ENCODE peak calls at places on chromosomes 4 and X, in nine cellular contexts. K is upper lobe of right lung, J is cardiac fibroblast, H is NB4, A is Peyer's patch, W is GM13976, L is IMR-90, U is breast epithelium, S is endothelial cell of umbilical vein. G is an unnamed sample.

GRCh38 chrX:40784516-40785151 is 49.3 kb upstream of the MED14 start:
- DNase-seq in W (no peak), A (no peak), S (peak), J (no peak), K (no peak), U (no peak), L (peak), H (no peak), G (no peak)

GRCh38 chr4:110196206-110196870 is 2.1 kb downstream of the ELOVL6 start:
- DNase-seq in U (no peak), W (peak), A (peak), L (peak), H (peak), K (peak), S (peak), J (peak), G (no peak)

GRCh38 chr4:163595590-163595989 is 101.1 kb downstream of the TMA16 start:
- DNase-seq in H (peak), L (no peak), K (no peak), W (no peak), S (no peak), U (no peak), A (no peak), J (no peak), G (no peak)

GRCh38 chr4:104382961-104383360 is 111.7 kb downstream of the CXXC4 start:
- DNase-seq in U (no peak), L (no peak), W (no peak), K (no peak), J (no peak), S (no peak), A (no peak), H (no peak), G (no peak)

GRCh38 chrX:151700581-151700980 is 5.3 kb downstream of the PRRG3 start:
- DNase-seq in U (no peak), W (no peak), L (no peak), S (no peak), J (no peak), A (no peak), H (no peak), K (no peak), G (no peak)

GRCh38 chr4:100605144-100605543 is 87.3 kb upstream of the EMCN start:
- DNase-seq in H (no peak), U (no peak), A (no peak), K (no peak), L (no peak), J (no peak), S (no peak), W (no peak), G (no peak)

GRCh38 chrX:17719651-17720050 is 17.6 kb upstream of the SCML1 start:
- DNase-seq in W (no peak), J (no peak), K (no peak), U (no peak), H (no peak), S (no peak), A (no peak), L (no peak), G (no peak)

GRCh38 chr4:106898621-106899230 is 137.4 kb downstream of the DKK2 start:
- DNase-seq in H (peak), W (peak), A (no peak), L (peak), U (no peak), J (peak), K (no peak), S (peak), G (no peak)

GRCh38 chrX:130523460-130524394 is 121.9 kb downstream of the RBMX2 start:
- DNase-seq in W (peak), L (no peak), S (peak), A (no peak), U (no peak), J (peak), H (peak), K (no peak), G (no peak)

GRCh38 chr4:40923326-40924095 is 173.8 kb downstream of the NSUN7 start:
- DNase-seq in U (no peak), L (no peak), H (no peak), W (no peak), A (no peak), J (no peak), S (peak), K (no peak), G (no peak)

GRCh38 chrX:115423091-115423490 is 133.6 kb downstream of the LUZP4 start:
- DNase-seq in W (no peak), J (no peak), H (no peak), S (no peak), K (no peak), A (no peak), L (no peak), U (no peak), G (no peak)

GRCh38 chr4:7647211-7647931 is 212.6 kb upstream of the PSAPL1 start:
- DNase-seq in J (no peak), U (no peak), S (no peak), A (no peak), K (no peak), H (peak), L (no peak), W (no peak), G (no peak)

GRCh38 chr4:187603093-187603395 is 392.5 kb upstream of the ZFP42 start:
- DNase-seq in L (peak), S (no peak), K (no peak), U (no peak), A (no peak), H (no peak), W (no peak), J (peak), G (no peak)

GRCh38 chrX:67693928-67694327 is 150.1 kb downstream of the AR start:
- DNase-seq in L (no peak), A (no peak), K (no peak), U (no peak), W (no peak), J (peak), H (no peak), S (no peak), G (no peak)

GRCh38 chr4:85474818-85475630 is at the start of gene ARHGAP24:
- DNase-seq in L (peak), U (peak), H (peak), J (peak), K (peak), W (peak), S (peak), A (peak), G (peak)

GRCh38 chr4:180455226-180455625 is 1788.0 kb upstream of the TENM3 start:
- DNase-seq in S (no peak), L (no peak), J (no peak), A (no peak), H (no peak), K (no peak), U (no peak), W (no peak), G (no peak)

GRCh38 chrX:74949717-74950116 is 24.5 kb upstream of the NEXMIF start:
- DNase-seq in H (no peak), A (no peak), L (no peak), K (no peak), J (no peak), S (no peak), U (no peak), W (no peak), G (no peak)

GRCh38 chrX:71184803-71185495 is 38.1 kb upstream of the GJB1 start:
- DNase-seq in A (no peak), S (no peak), W (no peak), H (no peak), J (no peak), L (no peak), K (no peak), U (no peak), G (no peak)

GRCh38 chr4:121358473-121358872 is 22.3 kb downstream of the QRFPR start:
- DNase-seq in L (peak), K (no peak), J (peak), A (no peak), H (peak), W (no peak), U (no peak), S (no peak), G (no peak)

GRCh38 chr4:7423801-7424552 is 10.8 kb downstream of the PSAPL1 start:
- DNase-seq in H (no peak), W (no peak), S (no peak), K (peak), U (peak), J (no peak), L (no peak), A (peak), G (no peak)

GRCh38 chr4:176153124-176153523 is 42.3 kb downstream of the SPATA4 start:
- DNase-seq in J (no peak), S (no peak), W (no peak), L (no peak), H (no peak), U (no peak), A (no peak), K (no peak), G (no peak)

GRCh38 chr4:6739920-6740319 is 23.9 kb downstream of the BLOC1S4 start:
- DNase-seq in L (no peak), S (no peak), U (no peak), W (no peak), A (no peak), J (no peak), H (no peak), K (no peak), G (no peak)

GRCh38 chrX:125758819-125759218 is 407.3 kb downstream of the DCAF12L2 start:
- DNase-seq in H (no peak), J (no peak), L (no peak), U (no peak), S (no peak), W (no peak), K (no peak), A (no peak), G (no peak)

GRCh38 chr4:38601244-38601915 is 62.6 kb upstream of the KLF3 start:
- DNase-seq in A (no peak), S (peak), K (no peak), U (peak), W (no peak), H (peak), J (peak), L (peak), G (no peak)

GRCh38 chr4:139740531-139741041 is 75.0 kb downstream of the MGST2 start:
- DNase-seq in U (peak), H (peak), A (no peak), J (peak), K (peak), S (peak), L (peak), W (no peak), G (no peak)
- TF ChIP-seq CTCF in U (no peak), H (no peak), A (peak), J (peak), K (peak), S (no peak), L (peak), W (no peak), G (no peak)

DNA sequence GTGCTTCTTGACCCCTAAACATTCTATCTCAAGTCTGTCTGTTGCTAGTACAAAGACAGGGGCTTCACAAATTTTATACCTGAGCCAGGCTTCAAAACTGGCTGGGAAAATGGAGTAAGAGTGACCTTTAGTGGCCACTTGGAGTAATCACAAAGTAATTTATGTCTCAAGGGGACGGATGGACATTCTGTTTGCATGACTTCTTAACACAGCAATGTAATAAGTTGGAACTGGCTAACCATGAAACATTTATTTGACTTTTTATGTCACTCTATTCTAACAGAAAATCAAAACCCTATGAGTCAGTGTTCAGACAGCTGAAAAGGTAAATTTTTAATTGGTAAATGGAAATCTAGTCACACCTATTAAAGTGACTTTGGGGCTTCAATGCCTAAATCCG is 600.6 kb downstream of the ANKRD50 start:
- DNase-seq in K (no peak), H (peak), J (peak), W (peak), U (no peak), A (no peak), L (peak), S (peak), G (no peak)
- TF ChIP-seq CTCF in K (peak), H (no peak), J (peak), W (peak), U (peak), A (peak), L (peak), S (peak), G (no peak)

GRCh38 chr4:134936014-134936413 is 734.4 kb upstream of the PABPC4L start:
- DNase-seq in H (no peak), J (no peak), S (no peak), A (no peak), K (no peak), U (no peak), L (no peak), W (no peak), G (no peak)

GRCh38 chr4:134934036-134934806 is 732.6 kb upstream of the PABPC4L start:
- DNase-seq in A (no peak), S (no peak), W (no peak), L (no peak), U (no peak), K (no peak), J (no peak), H (no peak), G (no peak)

GRCh38 chr4:134935320-134935719 is 733.7 kb upstream of the PABPC4L start:
- DNase-seq in W (no peak), K (no peak), J (peak), L (no peak), S (peak), A (no peak), U (no peak), H (peak), G (no peak)
- TF ChIP-seq CTCF in W (peak), K (peak), J (no peak), L (peak), S (no peak), A (no peak), U (no peak), H (peak), G (no peak)

GRCh38 chr4:66048861-66049260 is 378.6 kb upstream of the EPHA5 start:
- DNase-seq in H (no peak), A (no peak), W (no peak), L (no peak), J (peak), K (no peak), U (no peak), S (no peak), G (no peak)

GRCh38 chr4:66055999-66056398 is 385.7 kb upstream of the EPHA5 start:
- DNase-seq in S (no peak), U (no peak), W (no peak), A (no peak), K (no peak), L (no peak), J (no peak), H (no peak), G (no peak)

GRCh38 chr4:66052426-66052825 is 382.1 kb upstream of the EPHA5 start:
- DNase-seq in K (no peak), A (no peak), W (no peak), L (no peak), J (no peak), S (no peak), H (no peak), U (no peak), G (no peak)
- TF ChIP-seq CTCF in K (no peak), A (no peak), W (no peak), L (no peak), J (no peak), S (no peak), H (no peak), U (no peak), G (no peak)

DNA sequence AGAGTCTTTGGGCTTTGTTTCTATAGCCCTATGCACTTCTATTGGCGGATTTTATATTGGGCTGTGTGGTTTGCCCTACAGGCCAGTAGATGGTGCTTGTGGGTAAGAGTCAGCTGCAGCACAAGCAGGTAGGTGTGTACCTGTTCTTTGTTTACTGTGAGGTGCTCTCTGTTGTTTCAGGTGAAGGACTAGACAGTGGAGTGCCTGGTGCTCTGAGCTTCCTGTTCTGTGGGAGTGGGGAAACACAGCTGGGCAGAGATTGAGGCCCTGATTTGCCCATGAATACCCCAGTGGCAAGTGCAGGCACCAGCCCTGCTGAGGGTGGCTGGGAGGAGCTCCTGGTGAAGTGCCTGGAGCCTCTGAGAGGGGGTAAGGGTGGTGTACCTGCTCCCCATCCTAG is 26.3 kb upstream of the UCP1 start:
- DNase-seq in L (peak), H (no peak), J (peak), U (no peak), S (peak), A (no peak), W (peak), K (no peak), G (no peak)
- TF ChIP-seq CTCF in L (peak), H (peak), J (peak), U (peak), S (peak), A (peak), W (peak), K (peak), G (no peak)

DNA sequence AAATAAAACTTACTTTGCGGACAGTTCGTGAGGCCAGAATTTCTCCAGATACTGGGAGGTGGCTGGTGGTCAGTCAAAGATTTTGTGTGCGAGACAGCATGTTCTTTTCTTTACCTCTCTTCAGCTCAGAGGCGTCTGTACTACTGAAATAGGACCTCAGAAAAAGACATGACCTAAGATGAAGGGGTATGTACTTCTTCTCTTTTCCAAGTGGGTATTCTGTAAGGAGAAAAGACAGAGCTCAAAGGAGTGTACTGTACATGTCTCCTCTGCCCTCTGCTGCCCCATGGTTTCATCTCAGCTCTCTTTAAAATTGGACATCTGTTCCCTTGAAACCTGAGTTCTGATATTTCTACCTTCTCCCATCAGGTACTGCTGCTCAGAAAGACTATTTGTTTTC is 38.1 kb downstream of the SEPTIN11 start:
- DNase-seq in U (no peak), H (no peak), J (no peak), A (no peak), K (no peak), W (no peak), S (no peak), L (no peak), G (no peak)
- TF ChIP-seq CTCF in U (no peak), H (no peak), J (no peak), A (no peak), K (no peak), W (no peak), S (no peak), L (peak), G (no peak)

GRCh38 chr4:130668859-130669258 is 1572.9 kb downstream of the C4orf33 start:
- DNase-seq in J (no peak), A (no peak), H (no peak), U (no peak), W (no peak), S (no peak), K (no peak), L (no peak), G (no peak)
- TF ChIP-seq CTCF in J (no peak), A (no peak), H (no peak), U (no peak), W (no peak), S (no peak), K (no peak), L (no peak), G (no peak)

G was measured in omental fat pad.